ENCODE peak calls at places on chromosomes 5 and 9, in four cellular contexts. One of them, this sample, is unnamed.

GRCh38 chr9:109652971-109653370 is 127.0 kb upstream of the PALM2AKAP2 start:
- DNase-seq in HepG2: peak; percentile 5
- DNase-seq in GM12878: no peak
- DNase-seq in K562: no peak
- DNase-seq in this sample: peak; percentile 36

GRCh38 chr5:168291961-168292782 is 727 bp downstream of the WWC1 start:
- DNase-seq in HepG2: no peak
- DNase-seq in K562: no peak
- DNase-seq in GM12878: no peak
- DNase-seq in this sample: no peak

GRCh38 chr5:149759986-149760699 is 30.0 kb downstream of the PPARGC1B start:
- DNase-seq in K562: no peak
- DNase-seq in HepG2: no peak
- DNase-seq in GM12878: no peak
- DNase-seq in this sample: no peak

GRCh38 chr5:11385251-11385900 is 518.9 kb downstream of the CTNND2 start:
- DNase-seq in K562: no peak
- DNase-seq in HepG2: no peak
- DNase-seq in GM12878: no peak
- DNase-seq in this sample: no peak

GRCh38 chr5:146073239-146073900 is 32.0 kb downstream of the PLAC8L1 start:
- DNase-seq in HepG2: no peak
- DNase-seq in GM12878: no peak
- DNase-seq in K562: no peak
- DNase-seq in this sample: no peak

GRCh38 chr9:129352157-129352870 is 174.3 kb upstream of the IER5L start:
- DNase-seq in K562: peak; percentile 82
- DNase-seq in HepG2: no peak
- DNase-seq in GM12878: no peak
- DNase-seq in this sample: no peak

GRCh38 chr5:12023614-12024241 is 119.5 kb upstream of the CTNND2 start:
- DNase-seq in HepG2: peak; percentile 33
- DNase-seq in K562: no peak
- DNase-seq in GM12878: peak; percentile 1
- DNase-seq in this sample: no peak

GRCh38 chr9:88953401-88954029 is 37.8 kb upstream of the S1PR3 start:
- DNase-seq in GM12878: no peak
- DNase-seq in K562: no peak
- DNase-seq in HepG2: peak; percentile 5
- DNase-seq in this sample: no peak

GRCh38 chr9:79256691-79257213 is 315.0 kb upstream of the TLE4 start:
- DNase-seq in K562: no peak
- DNase-seq in HepG2: no peak
- DNase-seq in GM12878: no peak
- DNase-seq in this sample: no peak

GRCh38 chr9:85224729-85225128 is 517.0 kb downstream of the AGTPBP1 start:
- DNase-seq in HepG2: no peak
- DNase-seq in K562: no peak
- DNase-seq in GM12878: no peak
- DNase-seq in this sample: no peak

GRCh38 chr5:149471406-149472183 is 79.6 kb downstream of the CSNK1A1 start:
- DNase-seq in K562: peak; percentile 63
- DNase-seq in HepG2: no peak
- DNase-seq in GM12878: no peak
- DNase-seq in this sample: peak; percentile 84

GRCh38 chr5:64221911-64222310 is 56.3 kb downstream of the RNF180 start:
- DNase-seq in GM12878: no peak
- DNase-seq in K562: no peak
- DNase-seq in HepG2: no peak
- DNase-seq in this sample: no peak

GRCh38 chr9:26904070-26904469 is 11.5 kb upstream of the CAAP1 start:
- DNase-seq in GM12878: no peak
- DNase-seq in K562: no peak
- DNase-seq in HepG2: no peak
- DNase-seq in this sample: no peak

GRCh38 chr5:98173334-98173733 is 600.1 kb upstream of the RGMB start:
- DNase-seq in HepG2: no peak
- DNase-seq in K562: no peak
- DNase-seq in GM12878: no peak
- DNase-seq in this sample: no peak

GRCh38 chr5:128409401-128409800 is 128.6 kb downstream of the FBN2 start:
- DNase-seq in GM12878: no peak
- DNase-seq in HepG2: no peak
- DNase-seq in K562: no peak
- DNase-seq in this sample: no peak

GRCh38 chr5:72194846-72195245 is 87.6 kb downstream of the MAP1B start:
- DNase-seq in K562: no peak
- DNase-seq in GM12878: peak; percentile 72
- DNase-seq in HepG2: no peak
- DNase-seq in this sample: no peak

GRCh38 chr5:110354896-110355295 is 371.6 kb downstream of the TMEM232 start:
- DNase-seq in GM12878: no peak
- DNase-seq in HepG2: no peak
- DNase-seq in K562: no peak
- DNase-seq in this sample: no peak

GRCh38 chr5:127440831-127441230 is 76.6 kb upstream of the PRRC1 start:
- DNase-seq in HepG2: no peak
- DNase-seq in GM12878: no peak
- DNase-seq in K562: no peak
- DNase-seq in this sample: no peak

GRCh38 chr5:132207783-132208182 is 19.9 kb downstream of the P4HA2 start:
- DNase-seq in GM12878: no peak
- DNase-seq in HepG2: no peak
- DNase-seq in K562: no peak
- DNase-seq in this sample: no peak

GRCh38 chr5:77859306-77859705 is 83.2 kb upstream of the TBCA start:
- DNase-seq in K562: no peak
- DNase-seq in HepG2: no peak
- DNase-seq in GM12878: no peak
- DNase-seq in this sample: no peak

GRCh38 chr5:181185560-181185959 is 19.4 kb downstream of the TRIM7 start:
- DNase-seq in GM12878: no peak
- DNase-seq in HepG2: no peak
- DNase-seq in K562: no peak
- DNase-seq in this sample: no peak

GRCh38 chr9:6428940-6429889 is 16.2 kb downstream of the UHRF2 start:
- DNase-seq in K562: no peak
- DNase-seq in GM12878: peak; percentile 49
- DNase-seq in HepG2: no peak
- DNase-seq in this sample: no peak

GRCh38 chr5:84382363-84383295 is 2.1 kb downstream of the EDIL3 start:
- DNase-seq in K562: no peak
- DNase-seq in HepG2: no peak
- DNase-seq in GM12878: no peak
- DNase-seq in this sample: peak; percentile 9

DNA sequence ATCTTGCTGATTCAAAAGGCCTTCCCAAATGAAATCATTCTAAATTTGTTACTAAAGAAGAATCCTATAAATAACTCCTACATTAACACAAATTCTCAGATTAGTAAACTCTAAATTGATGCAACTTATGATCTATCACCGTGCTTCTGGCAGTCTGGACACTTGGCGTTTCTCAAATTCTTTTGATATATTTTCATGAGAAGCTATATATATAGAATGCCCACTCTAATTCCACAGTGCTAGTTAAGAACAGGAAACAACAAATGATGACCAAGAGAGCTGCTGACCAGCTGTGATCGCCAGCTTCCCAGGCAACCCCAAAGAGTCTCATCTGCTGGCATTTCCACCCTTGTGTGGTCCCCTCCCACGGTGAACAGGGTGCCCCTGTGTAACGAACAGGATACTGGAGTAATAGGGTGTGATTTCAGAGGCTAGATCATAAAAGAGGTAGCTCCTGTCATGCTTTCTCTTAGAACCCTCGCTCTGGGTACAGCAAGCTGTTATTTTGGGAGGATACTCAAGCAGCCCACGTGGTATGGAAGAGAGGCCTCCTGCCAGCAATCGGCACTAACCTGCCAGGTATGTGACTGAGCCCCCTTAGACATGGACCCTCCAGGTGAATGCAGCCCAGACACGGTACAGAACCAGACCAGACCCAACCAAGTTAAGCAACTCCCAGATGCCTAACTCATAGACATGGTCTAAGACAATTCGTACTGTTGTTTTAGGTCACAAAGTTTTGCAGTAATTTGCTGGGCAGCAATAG is 64.7 kb downstream of the CDC14B start:
- DNase-seq in K562: no peak
- DNase-seq in GM12878: no peak
- DNase-seq in HepG2: no peak
- DNase-seq in this sample: no peak
- TF ChIP-seq KDM1A in K562: no peak
- TF ChIP-seq KDM1A in GM12878: no peak
- TF ChIP-seq KDM1A in HepG2: no peak
- TF ChIP-seq KDM1A in this sample: no peak

GRCh38 chr5:179816401-179817070 is 4.2 kb upstream of the SQSTM1 start:
- DNase-seq in GM12878: no peak
- DNase-seq in HepG2: no peak
- DNase-seq in K562: no peak
- DNase-seq in this sample: no peak

GRCh38 chr5:179812135-179812825 is 5.6 kb upstream of the MGAT4B start:
- DNase-seq in K562: no peak
- DNase-seq in GM12878: no peak
- DNase-seq in HepG2: no peak
- DNase-seq in this sample: no peak

GRCh38 chr5:179815491-179816249 is 5.0 kb upstream of the SQSTM1 start:
- DNase-seq in K562: no peak
- DNase-seq in GM12878: no peak
- DNase-seq in HepG2: no peak
- DNase-seq in this sample: no peak

GRCh38 chr5:179814090-179814489 is 6.6 kb upstream of the SQSTM1 start:
- DNase-seq in HepG2: no peak
- DNase-seq in GM12878: no peak
- DNase-seq in K562: no peak
- DNase-seq in this sample: no peak

DNA sequence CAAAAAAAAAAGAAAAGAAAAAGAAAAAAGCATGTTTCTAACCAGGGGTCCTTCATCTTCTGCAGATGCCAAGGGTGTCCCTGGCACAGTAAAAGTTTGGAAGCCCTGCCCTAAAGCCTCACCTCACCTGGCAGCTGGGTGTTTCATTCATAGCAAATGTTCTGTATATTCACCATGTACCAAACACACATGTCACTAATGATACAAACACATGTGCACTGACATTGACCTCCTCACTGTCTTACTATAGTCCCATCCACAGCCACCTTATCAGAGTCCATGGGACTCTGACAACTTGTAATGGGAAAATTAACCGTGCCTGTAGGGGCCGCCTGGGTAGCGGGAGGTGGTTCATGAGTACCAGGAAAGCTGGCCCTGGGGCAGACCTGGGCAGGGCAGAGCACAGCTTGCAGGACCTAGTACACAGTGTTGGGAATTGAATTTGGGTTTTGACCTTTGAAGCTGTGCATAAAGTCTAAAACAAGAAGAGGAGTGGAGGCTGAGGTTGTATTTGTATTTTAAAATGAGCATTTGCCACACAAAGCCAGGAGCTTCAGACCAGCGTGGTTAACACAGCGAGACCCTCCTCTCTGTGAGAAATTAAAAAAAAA is 6.4 kb upstream of the MGAT4B start:
- DNase-seq in GM12878: no peak
- DNase-seq in K562: no peak
- DNase-seq in HepG2: no peak
- DNase-seq in this sample: no peak
- TF ChIP-seq REST in GM12878: no peak
- TF ChIP-seq REST in K562: no peak
- TF ChIP-seq REST in HepG2: no peak
- TF ChIP-seq REST in this sample: no peak

GRCh38 chr5:10329421-10329807 is 21.7 kb upstream of the CMBL start:
- DNase-seq in K562: no peak
- DNase-seq in HepG2: no peak
- DNase-seq in GM12878: no peak
- DNase-seq in this sample: no peak
- H3K4me3 ChIP-seq in K562: no peak overlapping the region
- H3K4me3 ChIP-seq in HepG2: no peak overlapping the region
- H3K4me3 ChIP-seq in GM12878: no peak overlapping the region
- H3K4me3 ChIP-seq in this sample: no peak overlapping the region

DNA sequence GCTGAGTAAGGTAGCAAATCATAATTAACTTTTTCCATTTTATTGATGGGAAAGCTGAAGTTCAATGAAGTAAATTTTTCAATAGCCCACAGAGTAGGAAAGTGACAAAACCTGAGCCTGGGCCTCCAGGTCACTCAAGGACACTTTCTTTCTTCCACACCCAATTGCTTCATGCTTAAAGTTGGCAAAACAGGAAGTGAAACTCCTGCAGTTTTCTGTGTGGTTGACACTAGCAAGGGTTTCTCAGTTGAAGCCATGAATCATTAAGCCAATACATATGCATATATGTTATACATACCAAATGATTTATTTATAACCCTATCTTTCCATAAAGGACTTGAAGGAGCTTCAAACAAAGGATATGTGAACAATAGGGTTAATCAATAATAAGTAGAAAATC is 13.9 kb downstream of the TLR4 start:
- DNase-seq in HepG2: no peak
- DNase-seq in GM12878: peak; percentile 58
- DNase-seq in K562: no peak
- DNase-seq in this sample: no peak
- TF ChIP-seq KDM1A in HepG2: no peak
- TF ChIP-seq KDM1A in GM12878: no peak
- TF ChIP-seq KDM1A in K562: no peak
- TF ChIP-seq KDM1A in this sample: no peak

GRCh38 chr5:80124519-80124918 is 89.4 kb downstream of the THBS4 start:
- DNase-seq in HepG2: no peak
- DNase-seq in GM12878: no peak
- DNase-seq in K562: no peak
- DNase-seq in this sample: no peak
- TF ChIP-seq REST in HepG2: no peak
- TF ChIP-seq REST in GM12878: no peak
- TF ChIP-seq REST in K562: no peak
- TF ChIP-seq REST in this sample: no peak

DNA sequence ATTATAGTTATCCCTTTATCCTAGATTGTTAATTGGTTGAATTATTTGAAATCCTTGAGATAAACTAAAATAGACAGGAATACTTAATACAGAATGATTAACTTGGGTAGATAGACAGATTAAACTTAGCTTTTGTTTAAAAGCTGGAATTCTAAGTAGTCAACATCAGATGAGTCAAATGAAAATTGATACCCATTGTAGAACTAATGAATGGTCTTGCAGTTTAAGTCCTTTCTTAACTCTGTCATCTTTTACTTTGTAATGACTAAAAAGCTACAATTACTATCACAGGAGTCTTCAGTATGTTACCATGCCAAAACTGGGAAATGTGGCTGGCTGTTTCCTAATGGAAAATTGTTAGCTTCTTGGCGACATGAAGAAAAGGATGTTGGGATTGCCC is 20.3 kb upstream of the ANXA1 start:
- DNase-seq in HepG2: no peak
- DNase-seq in K562: no peak
- DNase-seq in GM12878: no peak
- DNase-seq in this sample: no peak
- H3K4me3 ChIP-seq in HepG2: no peak overlapping the region
- H3K4me3 ChIP-seq in K562: no peak overlapping the region
- H3K4me3 ChIP-seq in GM12878: no peak overlapping the region
- H3K4me3 ChIP-seq in this sample: no peak overlapping the region